ENCODE peak calls at places on chromosome 16, in nine cellular contexts. N is transverse colon, L is colonic mucosa, Q is upper lobe of right lung, V is left lung, G is H9, O is psoas muscle, Z is stomach, U is cardiac muscle cell. I is an unnamed sample. For H3K4me1, H3K27me3 and H3K9me3, the result is how much of the 10 kb centered on the place peaks cover.

GRCh38 chr16:31274831-31275816 is 15.3 kb downstream of the ITGAM start:
- DNase-seq in O (no peak), L (no peak), Q (peak), Z (no peak), G (peak), N (no peak), U (no peak), V (no peak), I (no peak)

GRCh38 chr16:23140082-23140481 is 9.2 kb downstream of the USP31 start:
- DNase-seq in Z (no peak), V (no peak), G (no peak), L (no peak), U (no peak), N (no peak), Q (no peak), O (no peak), I (no peak)

GRCh38 chr16:24988137-24988535 is 27.0 kb downstream of the ARHGAP17 start:
- DNase-seq in U (peak), O (no peak), N (no peak), Z (no peak), L (no peak), Q (no peak), G (no peak), V (no peak), I (no peak)

GRCh38 chr16:82368041-82368440 is 198.0 kb upstream of the MPHOSPH6 start:
- DNase-seq in G (peak), U (peak), Q (no peak), Z (peak), V (no peak), L (peak), N (no peak), O (no peak), I (peak)

GRCh38 chr16:9050102-9050830 is 41.2 kb upstream of the HAPSTR1 start:
- DNase-seq in Z (no peak), U (peak), N (no peak), V (no peak), G (peak), O (no peak), L (no peak), Q (no peak), I (no peak)

GRCh38 chr16:20243731-20244281 is 83.5 kb downstream of the GP2 start:
- DNase-seq in V (no peak), N (no peak), G (no peak), L (no peak), U (no peak), Z (no peak), Q (no peak), O (no peak), I (no peak)

GRCh38 chr16:69566437-69567030 is 768 bp downstream of the NFAT5 start:
- DNase-seq in O (peak), L (peak), N (peak), V (peak), G (peak), Q (peak), Z (peak), U (peak), I (peak)

GRCh38 chr16:84374160-84374489 is 5.8 kb downstream of the ATP2C2 start:
- DNase-seq in L (no peak), Z (no peak), Q (no peak), V (no peak), O (no peak), U (no peak), G (no peak), N (no peak), I (no peak)

GRCh38 chr16:88631920-88632586 is 6.3 kb upstream of the IL17C start:
- DNase-seq in V (no peak), U (no peak), O (no peak), L (no peak), N (no peak), G (no peak), Z (no peak), Q (no peak), I (no peak)

GRCh38 chr16:71555230-71555891 is 21.5 kb downstream of the TAT start:
- DNase-seq in G (no peak), V (no peak), O (no peak), Q (no peak), Z (no peak), U (peak), N (no peak), L (no peak), I (no peak)

GRCh38 chr16:84360170-84360569 is 8.2 kb upstream of the ATP2C2 start:
- DNase-seq in V (no peak), Q (no peak), N (no peak), G (no peak), L (no peak), O (no peak), U (no peak), Z (no peak), I (no peak)

GRCh38 chr16:67786491-67786890 is 19.9 kb downstream of the RANBP10 start:
- DNase-seq in Z (no peak), N (no peak), Q (no peak), V (no peak), U (no peak), G (no peak), O (no peak), L (no peak), I (no peak)

GRCh38 chr16:88905563-88905962 is 39.1 kb upstream of the PABPN1L start:
- DNase-seq in O (no peak), N (no peak), U (no peak), Z (no peak), Q (no peak), L (no peak), G (peak), V (no peak), I (peak)

GRCh38 chr16:56653218-56653617 is 1.5 kb downstream of the MT1B start:
- DNase-seq in O (no peak), G (no peak), Q (no peak), L (no peak), Z (no peak), V (no peak), U (no peak), N (no peak), I (no peak)
- H3K4me1 ChIP-seq in O (under half), G (under half), Q (under half), L (under half), Z (under half), V (under half), U (under half), N (under half), I (under half)

GRCh38 chr16:50464325-50465290 is 83.6 kb upstream of the NKD1 start:
- DNase-seq in U (no peak), Q (peak), O (no peak), L (no peak), V (no peak), Z (no peak), N (no peak), G (no peak), I (no peak)
- H3K27me3 ChIP-seq in U (half or more), Q (half or more), O (under half), L (under half), V (half or more), Z (under half), N (under half), G (under half), I (under half)

DNA sequence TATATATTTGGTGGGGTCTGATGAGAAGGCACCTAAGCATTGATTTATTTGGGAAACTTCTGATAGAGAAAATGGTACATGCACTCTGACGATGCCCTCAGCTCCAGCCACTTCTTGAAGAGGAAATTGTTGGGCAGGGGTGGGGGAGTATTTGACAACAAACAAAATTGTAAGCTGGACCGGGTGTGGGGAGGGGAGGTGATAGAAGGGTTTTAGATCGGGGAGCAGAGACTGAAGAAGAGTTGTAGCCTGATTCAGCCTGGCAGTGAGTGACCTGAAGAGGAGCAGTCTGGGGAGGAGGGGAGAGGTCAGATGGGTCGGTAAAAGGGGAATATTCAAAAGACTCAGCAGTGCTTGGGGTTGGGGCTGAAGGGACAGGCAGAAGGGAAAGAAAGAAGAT is 2284.7 kb downstream of the TP53TG3F start:
- DNase-seq in Q (no peak), N (no peak), G (no peak), U (no peak), O (no peak), V (no peak), Z (no peak), L (no peak), I (no peak)
- H3K9me3 ChIP-seq in Q (under half), N (under half), G (half or more), U (under half), O (under half), V (half or more), Z (under half), L (under half), I (under half)

DNA sequence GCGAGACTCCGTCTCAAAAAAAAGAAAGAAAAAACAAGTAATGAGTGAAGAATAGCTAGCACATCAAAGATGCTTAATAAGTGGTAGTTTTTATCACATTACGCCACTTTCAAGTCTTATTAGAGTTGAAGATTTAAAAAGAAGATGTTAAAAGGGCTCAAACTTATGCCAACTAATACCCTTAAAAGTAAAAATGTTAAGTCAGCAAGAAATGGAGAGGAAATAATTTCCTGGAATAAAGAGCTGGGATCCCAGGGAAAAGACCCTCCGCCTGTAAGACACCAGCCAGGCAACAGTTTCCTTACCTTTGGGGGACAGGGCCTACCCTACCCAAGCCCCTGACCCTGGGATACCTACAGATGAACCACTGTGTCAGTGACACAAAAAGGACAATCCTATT is 3.6 kb downstream of the XPO6 start:
- DNase-seq in V (no peak), L (no peak), N (no peak), Q (no peak), G (no peak), Z (no peak), U (no peak), O (no peak), I (no peak)
- H3K4me1 ChIP-seq in V (half or more), L (under half), N (under half), Q (under half), G (under half), Z (under half), U (under half), O (under half), I (under half)

GRCh38 chr16:87626905-87627304 is 24.6 kb downstream of the JPH3 start:
- DNase-seq in N (no peak), V (peak), G (no peak), L (no peak), Q (no peak), U (no peak), O (no peak), Z (no peak), I (no peak)

GRCh38 chr16:87631067-87631466 is 28.8 kb downstream of the JPH3 start:
- DNase-seq in L (no peak), U (no peak), N (no peak), Q (no peak), V (no peak), Z (no peak), O (no peak), G (no peak), I (no peak)

GRCh38 chr16:87627542-87628245 is 25.4 kb downstream of the JPH3 start:
- DNase-seq in V (peak), Z (no peak), Q (no peak), U (no peak), O (no peak), L (no peak), N (no peak), G (no peak), I (no peak)

GRCh38 chr16:87628246-87628923 is 26.1 kb downstream of the JPH3 start:
- DNase-seq in V (peak), Z (no peak), U (no peak), N (no peak), Q (no peak), G (no peak), L (no peak), O (no peak), I (no peak)

DNA sequence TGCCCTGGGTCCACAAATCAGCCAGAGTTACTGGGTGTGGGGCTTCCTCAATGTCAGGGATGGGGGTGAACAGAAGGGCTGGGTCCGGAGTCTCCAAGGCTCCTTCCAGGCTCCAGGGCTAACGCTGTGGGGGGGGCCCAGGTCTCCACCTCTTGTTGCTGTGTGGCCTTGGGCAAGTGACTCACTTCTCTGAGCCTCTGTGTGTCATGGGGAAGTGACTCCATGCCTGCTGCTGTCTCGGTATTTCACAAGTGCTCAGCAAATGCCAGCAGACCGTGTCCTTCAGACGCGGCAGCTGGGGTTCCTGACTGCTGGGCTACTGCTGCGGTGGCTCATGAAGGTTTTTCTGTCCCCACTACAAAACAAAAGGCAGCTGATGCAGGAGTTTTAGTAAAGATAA is 26.6 kb downstream of the JPH3 start:
- DNase-seq in U (peak), O (peak), N (no peak), L (no peak), Z (no peak), Q (no peak), V (peak), G (no peak), I (no peak)
- H3K27me3 ChIP-seq in U (under half), O (under half), N (under half), L (under half), Z (under half), Q (under half), V (half or more), G (under half), I (under half)

GRCh38 chr16:60458255-60458654 is 1578.0 kb downstream of the CDH8 start:
- DNase-seq in V (no peak), Z (no peak), N (no peak), G (no peak), L (no peak), U (no peak), Q (no peak), O (no peak), I (no peak)

DNA sequence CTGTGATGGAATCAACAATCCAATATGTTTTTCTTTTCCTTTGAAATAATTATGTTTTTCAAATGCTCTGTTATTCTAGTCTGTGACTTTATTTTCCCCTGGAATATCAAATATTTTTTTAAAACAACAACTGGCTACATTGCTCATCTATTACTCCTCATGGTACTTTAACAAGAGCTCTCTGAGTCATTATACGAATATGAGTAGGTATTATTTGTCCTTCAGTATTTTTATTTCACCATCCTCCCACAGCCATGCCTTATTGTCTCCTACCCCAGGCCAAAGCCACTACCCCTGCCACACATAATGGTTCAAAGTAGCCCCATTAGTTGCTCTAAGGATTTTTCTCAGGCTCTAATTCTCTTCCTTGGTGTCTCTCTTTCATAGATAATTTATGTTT is 1572.3 kb downstream of the CDH8 start:
- DNase-seq in V (no peak), G (no peak), Z (no peak), O (no peak), N (no peak), U (no peak), L (no peak), Q (no peak), I (no peak)
- H3K9me3 ChIP-seq in V (under half), G (under half), Z (under half), O (under half), N (under half), U (under half), L (under half), Q (under half), I (under half)

GRCh38 chr16:85584192-85584757 is 28.8 kb upstream of the GSE1 start:
- DNase-seq in Z (no peak), Q (no peak), O (no peak), V (no peak), L (no peak), U (no peak), N (no peak), G (no peak), I (no peak)
- H3K4me1 ChIP-seq in Z (under half), Q (under half), O (under half), V (half or more), L (under half), U (half or more), N (half or more), G (under half), I (under half)

DNA sequence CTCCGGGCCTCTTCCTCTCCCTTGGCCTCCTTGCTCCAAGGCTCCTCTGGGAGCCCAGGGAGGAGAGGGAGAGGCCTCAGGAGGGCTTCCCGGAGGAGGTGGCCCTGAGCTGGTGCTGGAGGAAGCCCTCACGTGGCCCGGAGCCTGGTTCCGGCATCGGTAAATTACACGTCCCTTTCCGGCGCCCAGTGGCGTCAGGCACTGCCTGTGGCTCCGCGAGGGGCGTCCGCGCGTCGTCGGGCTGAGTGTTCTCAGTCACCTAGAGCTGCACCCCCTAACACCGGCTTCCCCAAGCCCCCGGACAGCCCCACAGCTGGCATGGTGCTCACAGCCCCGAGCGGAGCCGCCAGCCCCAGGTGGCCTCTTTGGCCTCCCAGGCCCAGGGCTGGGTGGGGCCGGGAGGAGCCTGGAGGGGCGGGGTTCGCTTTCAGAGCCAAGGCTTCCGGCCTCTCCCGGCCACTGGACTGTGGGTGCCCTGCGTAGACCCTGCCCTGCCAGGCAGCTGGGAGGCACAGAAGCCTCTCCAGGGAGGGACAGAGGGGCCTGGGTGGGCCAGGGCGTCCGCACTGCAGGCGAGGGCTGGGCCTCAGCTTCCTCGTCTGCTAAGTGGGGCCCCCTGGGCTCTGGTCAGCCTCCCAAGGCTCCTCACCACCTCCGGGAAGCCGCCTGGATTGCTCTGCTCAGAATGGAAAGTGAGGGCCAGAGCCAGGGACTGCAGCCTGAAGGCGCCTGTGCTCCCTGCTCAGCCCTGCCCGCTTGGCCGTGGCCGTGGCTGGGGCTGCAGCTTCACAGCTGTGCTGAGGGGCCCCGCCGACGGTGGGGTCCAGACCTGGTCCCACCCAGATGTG is 27.8 kb upstream of the SSTR5 start:
- DNase-seq in Q (no peak), L (no peak), Z (no peak), V (no peak), U (no peak), O (no peak), N (no peak), G (no peak), I (no peak)
- H3K27me3 ChIP-seq in Q (under half), L (under half), Z (half or more), V (half or more), U (under half), O (under half), N (half or more), G (under half), I (under half)

GRCh38 chr16:35210681-35211433 is 1751.4 kb downstream of the TP53TG3F start:
- DNase-seq in G (no peak), V (no peak), Z (no peak), L (no peak), Q (no peak), N (no peak), U (no peak), O (no peak), I (no peak)

GRCh38 chr16:35207059-35207999 is 1747.9 kb downstream of the TP53TG3F start:
- DNase-seq in Z (no peak), L (no peak), Q (peak), G (no peak), O (no peak), V (peak), U (no peak), N (no peak), I (no peak)

GRCh38 chr16:35203636-35204035 is 1744.2 kb downstream of the TP53TG3F start:
- DNase-seq in U (no peak), G (no peak), Z (no peak), O (no peak), N (no peak), V (no peak), L (no peak), Q (no peak), I (no peak)

GRCh38 chr16:35208001-35208935 is 1748.9 kb downstream of the TP53TG3F start:
- DNase-seq in O (no peak), U (no peak), N (no peak), L (no peak), Z (no peak), G (no peak), Q (peak), V (peak), I (no peak)
- H3K9me3 ChIP-seq in O (under half), U (under half), N (under half), L (under half), Z (under half), G (half or more), Q (under half), V (under half), I (under half)

GRCh38 chr16:74575805-74576643 is 30.9 kb downstream of the GLG1 start:
- DNase-seq in O (no peak), U (no peak), Q (no peak), G (no peak), Z (no peak), V (no peak), L (no peak), N (no peak), I (no peak)

GRCh38 chr16:74577882-74578366 is 29.0 kb downstream of the GLG1 start:
- DNase-seq in L (no peak), U (no peak), Q (no peak), G (no peak), O (no peak), N (no peak), V (no peak), Z (no peak), I (no peak)

GRCh38 chr16:74573622-74574021 is 33.3 kb downstream of the GLG1 start:
- DNase-seq in O (no peak), U (no peak), G (no peak), N (no peak), Z (no peak), Q (no peak), V (no peak), L (no peak), I (no peak)

GRCh38 chr16:74574146-74574545 is 32.8 kb downstream of the GLG1 start:
- DNase-seq in L (no peak), N (no peak), V (no peak), O (no peak), U (no peak), Z (no peak), Q (no peak), G (no peak), I (no peak)

DNA sequence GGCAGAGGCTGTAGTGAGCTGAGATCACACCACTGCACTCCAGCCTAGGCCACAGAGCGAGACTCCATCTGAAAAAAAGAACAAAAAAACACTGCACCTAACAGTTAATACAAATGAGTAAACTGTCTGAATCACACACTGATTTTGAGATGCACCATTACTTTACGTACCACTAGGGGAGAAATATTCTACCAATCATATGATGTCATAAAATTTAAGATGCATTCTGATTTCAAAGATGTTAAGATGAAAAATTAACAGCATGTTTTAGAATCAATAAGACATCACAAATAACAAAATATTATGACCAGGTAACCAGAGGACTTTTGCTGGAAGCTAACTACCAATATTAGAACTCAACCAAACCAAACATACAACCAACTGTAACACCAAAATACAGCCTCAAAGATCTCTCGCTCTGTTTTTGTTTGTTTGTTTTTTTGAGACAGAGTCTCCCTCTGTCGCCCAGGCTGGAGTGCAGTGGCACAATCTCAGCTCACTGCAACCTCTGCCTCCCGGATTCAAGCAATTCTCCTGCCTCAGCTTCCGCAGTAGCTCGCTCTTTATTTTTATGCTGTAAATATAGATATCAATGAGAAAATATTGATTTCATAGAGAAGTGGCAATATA is 31.6 kb downstream of the GLG1 start:
- DNase-seq in G (no peak), Z (no peak), N (no peak), U (no peak), O (no peak), L (no peak), V (no peak), Q (no peak), I (no peak)
- H3K4me1 ChIP-seq in G (under half), Z (under half), N (under half), U (under half), O (half or more), L (under half), V (under half), Q (under half), I (under half)